ENCODE peak calls at places on chromosomes 2 and 18, in ten cellular contexts. B is CD4-positive, alpha-beta T cell; Z is PC-3; W is esophagus squamous epithelium; S is CD8-positive, alpha-beta memory T cell; F is body of pancreas; Q is left ventricle myocardium inferior; V is Panc1; L is H1; A is A549. K is an unnamed sample.
A peak's percentile ranks its signal among the peaks of the same experiment; 100 is the strongest.

GRCh38 chr2:55175254-55176093 is 56.6 kb downstream of the CLHC1 start:
- DNase-seq in B (no peak), Z (peak; percentile 72), W (no peak), S (peak; percentile 28), F (no peak), Q (no peak), V (peak; percentile 59), L (no peak), A (peak; percentile 75), K (no peak)

GRCh38 chr2:235049719-235050118 is 97.9 kb downstream of the SH3BP4 start:
- DNase-seq in B (no peak), Z (no peak), W (no peak), S (no peak), F (peak; percentile 73), Q (no peak), V (no peak), L (no peak), A (no peak), K (no peak)

GRCh38 chr2:182672471-182673165 is 43.4 kb upstream of the DNAJC10 start:
- DNase-seq in B (no peak), Z (peak; percentile 39), W (no peak), S (no peak), F (peak; percentile 21), Q (no peak), V (no peak), L (no peak), A (peak; percentile 55), K (no peak)

GRCh38 chr2:49332415-49332814 is 178.1 kb upstream of the FSHR start:
- DNase-seq in B (no peak), Z (no peak), W (no peak), S (no peak), F (no peak), Q (no peak), V (no peak), L (no peak), A (no peak), K (no peak)

GRCh38 chr2:37648316-37649011 is 23.0 kb downstream of the CDC42EP3 start:
- DNase-seq in B (peak; percentile 26), Z (no peak), W (peak; percentile 16), S (peak; percentile 61), F (peak; percentile 65), Q (peak; percentile 71), V (no peak), L (no peak), A (no peak), K (peak; percentile 31)

GRCh38 chr2:222290691-222291484 is 7.9 kb downstream of the PAX3 start:
- DNase-seq in B (no peak), Z (no peak), W (no peak), S (no peak), F (no peak), Q (no peak), V (no peak), L (peak; percentile 86), A (peak; percentile 9), K (no peak)

GRCh38 chr2:120949027-120949956 is 213.6 kb downstream of the GLI2 start:
- DNase-seq in B (no peak), Z (peak; percentile 29), W (no peak), S (no peak), F (peak; percentile 77), Q (no peak), V (no peak), L (no peak), A (peak; percentile 53), K (no peak)

GRCh38 chr2:173434729-173435345 is 80.2 kb downstream of the CDCA7 start:
- DNase-seq in B (no peak), Z (no peak), W (no peak), S (no peak), F (no peak), Q (no peak), V (no peak), L (no peak), A (no peak), K (no peak)

GRCh38 chr2:144749188-144749587 is 229.3 kb upstream of the ZEB2 start:
- DNase-seq in B (no peak), Z (no peak), W (no peak), S (no peak), F (no peak), Q (no peak), V (no peak), L (no peak), A (no peak), K (no peak)

GRCh38 chr2:144748443-144748842 is 228.5 kb upstream of the ZEB2 start:
- DNase-seq in B (no peak), Z (no peak), W (no peak), S (no peak), F (no peak), Q (no peak), V (no peak), L (no peak), A (no peak), K (no peak)

GRCh38 chr2:144751142-144751905 is 231.4 kb upstream of the ZEB2 start:
- DNase-seq in B (no peak), Z (no peak), W (no peak), S (no peak), F (no peak), Q (no peak), V (no peak), L (no peak), A (no peak), K (no peak)

GRCh38 chr2:144747571-144747970 is 227.7 kb upstream of the ZEB2 start:
- DNase-seq in B (no peak), Z (no peak), W (no peak), S (no peak), F (no peak), Q (no peak), V (no peak), L (peak; percentile 50), A (no peak), K (no peak)

DNA sequence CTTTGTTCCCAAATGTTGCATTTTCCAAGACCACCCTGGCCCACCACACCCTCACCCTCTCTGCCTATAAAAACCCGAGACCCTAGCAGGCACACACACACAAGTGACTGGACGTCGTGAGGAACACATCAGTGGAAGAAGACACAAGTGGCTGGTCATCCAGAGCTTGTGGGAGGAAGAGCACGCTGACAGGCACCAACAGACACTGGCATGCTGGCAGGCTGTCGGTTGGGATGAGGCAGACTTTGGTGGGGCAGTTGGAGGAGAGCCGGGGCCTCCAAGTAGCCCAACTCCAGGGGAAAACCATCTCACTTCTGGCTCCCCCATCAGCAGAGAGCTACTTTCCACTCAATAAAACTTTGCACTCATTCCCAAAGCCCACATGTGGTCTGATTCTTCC is 225.5 kb upstream of the ZEB2 start:
- DNase-seq in B (no peak), Z (no peak), W (no peak), S (no peak), F (no peak), Q (no peak), V (no peak), L (no peak), A (no peak), K (no peak)
- H3K9me3 ChIP-seq in B (peaks cover 19% of the 10 kb centered on the region), Z (peaks cover 25% of the 10 kb centered on the region), W (peaks cover 29% of the 10 kb centered on the region), S (no peaks in the 10 kb centered on the region), F (no peaks in the 10 kb centered on the region), Q (peaks cover 47% of the 10 kb centered on the region), V (no peaks in the 10 kb centered on the region), L (peaks cover 33% of the 10 kb centered on the region), A (peaks cover 5% of the 10 kb centered on the region), K (no peaks in the 10 kb centered on the region)

DNA sequence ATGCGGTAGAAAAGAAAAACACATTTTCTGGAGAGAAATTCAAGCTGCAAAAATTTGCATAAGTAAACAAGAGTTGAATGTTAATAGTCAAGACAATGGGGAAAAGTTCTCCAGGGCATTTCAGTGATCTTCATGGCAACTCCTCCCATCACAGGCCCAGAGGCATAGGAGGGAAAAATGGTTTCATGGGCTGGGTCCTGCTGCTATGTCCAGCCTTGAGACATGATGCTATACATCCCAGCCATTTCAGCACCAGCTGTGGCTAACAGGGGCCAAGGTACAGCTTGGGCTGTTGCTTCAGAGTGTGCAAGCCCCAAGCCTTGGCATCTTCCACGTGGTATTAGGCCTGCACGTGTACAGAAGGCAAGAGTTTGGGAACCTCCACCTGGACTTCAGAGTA is 118.6 kb upstream of the DLGAP1 start:
- DNase-seq in B (no peak), Z (no peak), W (no peak), S (no peak), F (no peak), Q (no peak), V (no peak), L (no peak), A (no peak), K (no peak)
- H3K9me3 ChIP-seq in B (peaks cover 17% of the 10 kb centered on the region), Z (peaks cover 38% of the 10 kb centered on the region), W (peaks cover 20% of the 10 kb centered on the region), S (peaks cover 4% of the 10 kb centered on the region), F (no peaks in the 10 kb centered on the region), Q (peaks cover 82% of the 10 kb centered on the region), V (no peaks in the 10 kb centered on the region), L (peaks cover 14% of the 10 kb centered on the region), A (no peaks in the 10 kb centered on the region), K (no peaks in the 10 kb centered on the region)

GRCh38 chr2:127050803-127051115 is 56.2 kb downstream of the BIN1 start:
- DNase-seq in B (no peak), Z (no peak), W (no peak), S (no peak), F (no peak), Q (peak; percentile 16), V (no peak), L (no peak), A (no peak), K (no peak)

GRCh38 chr2:127048969-127049897 is 57.7 kb downstream of the BIN1 start:
- DNase-seq in B (no peak), Z (no peak), W (no peak), S (no peak), F (no peak), Q (no peak), V (no peak), L (no peak), A (no peak), K (no peak)

GRCh38 chr2:127051116-127051779 is 55.7 kb downstream of the BIN1 start:
- DNase-seq in B (no peak), Z (no peak), W (no peak), S (no peak), F (no peak), Q (peak; percentile 14), V (no peak), L (no peak), A (no peak), K (no peak)

GRCh38 chr2:127051780-127052067 is 55.2 kb downstream of the BIN1 start:
- DNase-seq in B (no peak), Z (no peak), W (no peak), S (no peak), F (no peak), Q (no peak), V (no peak), L (no peak), A (no peak), K (no peak)

DNA sequence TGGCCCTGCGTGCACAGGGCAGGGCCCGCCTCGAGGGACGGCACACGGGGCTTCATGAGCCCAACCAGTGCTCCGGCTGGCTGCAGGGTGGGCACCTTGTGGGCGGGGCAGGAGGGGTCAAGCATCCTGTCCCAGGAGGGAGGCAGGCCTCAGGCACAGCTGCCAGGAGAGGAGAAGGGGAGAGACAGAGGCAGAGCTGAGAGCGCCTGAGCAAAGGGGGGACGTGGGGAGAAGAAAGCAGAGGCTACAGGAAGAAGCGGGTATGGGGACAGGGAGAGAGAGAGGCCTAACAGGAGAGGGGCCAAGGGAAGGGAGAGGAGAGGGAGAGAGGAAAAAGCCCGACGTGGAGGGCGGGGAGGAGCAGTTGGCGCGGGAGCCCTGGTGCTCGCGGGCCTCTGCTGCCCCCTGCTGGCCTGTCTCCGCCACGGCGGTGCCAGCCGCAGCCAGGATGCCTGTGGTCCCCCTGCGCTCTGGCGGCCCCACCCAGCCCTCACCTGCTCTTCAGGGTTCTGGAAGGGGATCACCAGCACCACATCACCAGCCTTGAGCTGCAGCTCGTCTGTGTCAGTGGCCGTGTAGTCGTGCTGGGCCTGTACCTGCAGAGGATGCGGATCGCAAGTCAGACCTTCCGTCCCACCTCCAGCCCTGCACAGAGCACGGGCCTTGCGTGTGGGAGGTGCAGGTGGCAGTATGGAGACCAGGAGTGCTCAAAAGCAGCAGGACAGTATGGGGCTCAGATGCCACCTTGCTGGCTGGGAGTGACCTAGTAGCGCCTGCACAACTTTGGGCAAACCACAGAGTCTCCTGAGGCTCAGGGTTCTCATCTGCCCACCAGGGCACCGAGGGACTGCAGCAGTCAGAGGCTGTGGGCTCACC is 56.8 kb downstream of the BIN1 start:
- DNase-seq in B (peak; percentile 51), Z (peak; percentile 54), W (no peak), S (peak; percentile 44), F (peak; percentile 51), Q (peak; percentile 57), V (no peak), L (peak; percentile 95), A (peak; percentile 48), K (peak; percentile 47)
- H3K9me3 ChIP-seq in B (no peaks in the 10 kb centered on the region), Z (no peaks in the 10 kb centered on the region), W (no peaks in the 10 kb centered on the region), S (no peaks in the 10 kb centered on the region), F (no peaks in the 10 kb centered on the region), Q (no peaks in the 10 kb centered on the region), V (no peaks in the 10 kb centered on the region), L (no peaks in the 10 kb centered on the region), A (no peaks in the 10 kb centered on the region), K (no peaks in the 10 kb centered on the region)

GRCh38 chr18:75844102-75844604 is 416.6 kb upstream of the SMIM21 start:
- DNase-seq in B (no peak), Z (no peak), W (no peak), S (no peak), F (no peak), Q (no peak), V (no peak), L (no peak), A (no peak), K (no peak)
- H3K9me3 ChIP-seq in B (no peaks in the 10 kb centered on the region), Z (no peaks in the 10 kb centered on the region), W (no peaks in the 10 kb centered on the region), S (no peaks in the 10 kb centered on the region), F (no peaks in the 10 kb centered on the region), Q (no peaks in the 10 kb centered on the region), V (no peaks in the 10 kb centered on the region), L (no peaks in the 10 kb centered on the region), A (no peaks in the 10 kb centered on the region), K (no peaks in the 10 kb centered on the region)